ENCODE peak calls at places on chromosomes 12 and 14, in five cellular contexts. G, Z, Y, D and Q are unnamed samples. For H3K27me3, the result is how much of the 10 kb centered on the place peaks cover.

GRCh38 chr12:29739279-29739991 is 44.3 kb downstream of the TMTC1 start:
- DNase-seq in G (no peak), Z (no peak), Y (peak), D (no peak), Q (peak)

GRCh38 chr14:63908667-63909264 is 56.0 kb downstream of the SYNE2 start:
- DNase-seq in G (no peak), Z (no peak), Y (no peak), D (no peak), Q (no peak)

GRCh38 chr14:95359974-95360826 is 40.5 kb upstream of the CLMN start:
- DNase-seq in G (no peak), Z (peak), Y (no peak), D (no peak), Q (no peak)

GRCh38 chr12:11719678-11720099 is 70.2 kb downstream of the ETV6 start:
- DNase-seq in G (peak), Z (peak), Y (peak), D (peak), Q (peak)

GRCh38 chr14:78959674-78960264 is 789.6 kb downstream of the NRXN3 start:
- DNase-seq in G (peak), Z (peak), Y (peak), D (peak), Q (peak)

GRCh38 chr12:85466906-85467305 is 186.9 kb downstream of the ALX1 start:
- DNase-seq in G (no peak), Z (no peak), Y (peak), D (peak), Q (peak)

GRCh38 chr12:27967551-27968054 is 4.9 kb downstream of the PTHLH start:
- DNase-seq in G (no peak), Z (no peak), Y (no peak), D (peak), Q (no peak)

GRCh38 chr14:30875788-30876053 is 1.4 kb downstream of the COCH start:
- DNase-seq in G (no peak), Z (no peak), Y (no peak), D (no peak), Q (no peak)

GRCh38 chr12:69527506-69528272 is 57.5 kb downstream of the FRS2 start:
- DNase-seq in G (no peak), Z (no peak), Y (peak), D (peak), Q (peak)

GRCh38 chr14:90319634-90320541 is 11.9 kb downstream of the NRDE2 start:
- DNase-seq in G (no peak), Z (no peak), Y (no peak), D (no peak), Q (no peak)

GRCh38 chr14:69990319-69990718 is 111.1 kb downstream of the SMOC1 start:
- DNase-seq in G (no peak), Z (no peak), Y (no peak), D (no peak), Q (no peak)

GRCh38 chr14:35403085-35403396 is 1.5 kb downstream of the NFKBIA start:
- DNase-seq in G (no peak), Z (peak), Y (no peak), D (peak), Q (no peak)

GRCh38 chr12:76946451-76946850 is 67.6 kb upstream of the CSRP2 start:
- DNase-seq in G (no peak), Z (no peak), Y (no peak), D (no peak), Q (no peak)

GRCh38 chr12:104742551-104742961 is 215.5 kb downstream of the SLC41A2 start:
- DNase-seq in G (no peak), Z (no peak), Y (no peak), D (no peak), Q (no peak)

GRCh38 chr12:48980389-48980952 is 2.3 kb downstream of the WNT1 start:
- DNase-seq in G (peak), Z (peak), Y (no peak), D (peak), Q (no peak)

GRCh38 chr12:10634427-10634826 is 21.0 kb upstream of the MAGOHB start:
- DNase-seq in G (no peak), Z (no peak), Y (peak), D (peak), Q (peak)

GRCh38 chr14:21194597-21194996 is 38.7 kb upstream of the OR5AU1 start:
- DNase-seq in G (no peak), Z (no peak), Y (no peak), D (no peak), Q (no peak)

GRCh38 chr12:3920378-3921141 is 47.4 kb upstream of the PARP11 start:
- DNase-seq in G (no peak), Z (no peak), Y (no peak), D (no peak), Q (no peak)

GRCh38 chr14:55382483-55382882 is 29.1 kb downstream of the ATG14 start:
- DNase-seq in G (no peak), Z (no peak), Y (no peak), D (no peak), Q (no peak)

GRCh38 chr12:19528750-19529149 is 89.5 kb downstream of the AEBP2 start:
- DNase-seq in G (no peak), Z (no peak), Y (no peak), D (no peak), Q (no peak)

GRCh38 chr14:53951661-53952265 is 4.9 kb downstream of the BMP4 start:
- DNase-seq in G (no peak), Z (peak), Y (peak), D (peak), Q (peak)

GRCh38 chr12:102551186-102551585 is 70.8 kb upstream of the IGF1 start:
- DNase-seq in G (no peak), Z (no peak), Y (no peak), D (no peak), Q (no peak)

GRCh38 chr12:45660330-45660729 is 69.2 kb upstream of the ARID2 start:
- DNase-seq in G (no peak), Z (no peak), Y (peak), D (peak), Q (no peak)

GRCh38 chr14:36941783-36942521 is 230.5 kb downstream of the SLC25A21 start:
- DNase-seq in G (peak), Z (peak), Y (peak), D (peak), Q (peak)

GRCh38 chr14:69260979-69261605 is 1.1 kb downstream of the GALNT16 start:
- DNase-seq in G (peak), Z (peak), Y (no peak), D (peak), Q (peak)

GRCh38 chr14:71539660-71540285 is 392.5 kb upstream of the RGS6 start:
- DNase-seq in G (peak), Z (no peak), Y (no peak), D (no peak), Q (peak)

GRCh38 chr12:126797525-126797924 is 1469.4 kb upstream of the TMEM132C start:
- DNase-seq in G (no peak), Z (peak), Y (no peak), D (no peak), Q (no peak)

GRCh38 chr12:131773582-131774221 is 54.5 kb upstream of the MMP17 start:
- DNase-seq in G (no peak), Z (peak), Y (no peak), D (no peak), Q (no peak)

DNA sequence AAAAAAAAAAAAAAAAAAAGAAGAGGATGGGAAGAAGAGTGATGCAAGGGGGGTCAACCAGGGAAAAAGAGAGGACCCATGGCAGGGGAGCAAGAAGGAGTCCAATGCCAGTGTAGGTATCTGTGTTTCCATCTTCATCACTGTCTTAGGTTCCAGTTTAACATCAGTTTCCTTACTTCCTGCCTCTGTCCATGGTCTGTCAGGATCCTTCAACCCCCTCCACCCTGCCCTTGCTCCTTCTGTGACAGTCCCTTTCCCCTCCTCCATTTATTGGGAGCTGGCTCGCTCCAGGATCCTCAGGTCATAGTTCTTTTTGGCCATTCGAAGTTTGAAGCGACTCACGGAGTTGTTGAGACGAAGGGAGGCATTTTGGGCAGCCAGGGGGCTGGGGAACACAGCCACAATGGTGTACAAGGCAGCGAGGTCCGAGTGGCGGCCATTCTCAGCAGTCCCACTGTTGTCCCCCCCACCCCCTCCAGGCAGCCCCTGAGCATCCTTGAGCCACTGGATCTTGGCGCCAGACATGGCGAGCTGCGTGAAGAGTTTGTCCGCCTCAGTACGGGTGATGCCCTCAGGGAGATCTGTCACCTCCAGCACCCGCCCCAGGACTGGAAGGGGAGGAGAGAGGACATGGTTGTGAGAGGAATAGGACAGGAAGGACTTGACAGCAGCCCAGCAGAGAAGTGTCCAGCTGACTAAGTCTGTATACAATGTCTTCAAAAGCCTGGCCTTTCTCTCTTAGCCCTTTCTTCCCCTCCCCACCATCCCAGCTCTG is 3.7 kb upstream of the STAC3 start:
- DNase-seq in G (no peak), Z (no peak), Y (no peak), D (no peak), Q (no peak)
- H3K9ac ChIP-seq in G (no peak), Z (no peak), Y (no peak), D (no peak), Q (no peak)

DNA sequence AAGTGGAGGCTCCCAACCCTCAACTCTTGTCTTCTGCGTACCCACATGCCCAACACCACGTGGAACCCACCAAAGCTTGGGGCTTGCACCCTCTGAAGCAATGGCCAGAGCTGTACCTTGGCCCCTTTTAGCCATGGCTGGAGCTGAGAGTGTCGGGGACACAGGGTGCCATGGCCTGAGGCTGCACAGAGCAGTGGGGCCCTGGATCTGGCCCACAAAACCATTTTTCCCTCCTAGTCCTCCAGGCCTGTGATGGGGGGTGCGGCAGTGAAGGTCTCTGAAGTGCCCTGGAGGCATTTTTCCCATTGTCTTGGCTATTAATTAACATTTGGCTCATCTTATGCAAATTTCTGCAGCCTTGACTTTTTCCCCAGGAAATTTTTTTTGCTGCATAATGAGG is 18.8 kb upstream of the ASPG start:
- DNase-seq in G (no peak), Z (no peak), Y (no peak), D (no peak), Q (no peak)
- H3K27me3 ChIP-seq in G (under half), Z (under half), Y (under half), D (under half), Q (under half)

GRCh38 chr14:23548351-23549318 is 2.9 kb downstream of the ZFHX2 start:
- DNase-seq in G (no peak), Z (peak), Y (no peak), D (no peak), Q (no peak)

GRCh38 chr14:23551266-23552028 is at the start of gene ZFHX2:
- DNase-seq in G (peak), Z (peak), Y (peak), D (peak), Q (peak)

GRCh38 chr14:23547924-23548323 is 3.6 kb downstream of the ZFHX2 start:
- DNase-seq in G (no peak), Z (no peak), Y (no peak), D (no peak), Q (no peak)

GRCh38 chr14:23550827-23551265 is 719 bp downstream of the ZFHX2 start:
- DNase-seq in G (peak), Z (no peak), Y (no peak), D (no peak), Q (peak)

GRCh38 chr14:23550131-23550826 is 1.3 kb downstream of the ZFHX2 start:
- DNase-seq in G (peak), Z (peak), Y (no peak), D (no peak), Q (no peak)
- H3K9ac ChIP-seq in G (peak), Z (peak), Y (peak), D (peak), Q (peak)

GRCh38 chr14:106200539-106201310 is 674.3 kb downstream of the TMEM121 start:
- DNase-seq in G (no peak), Z (no peak), Y (no peak), D (no peak), Q (no peak)
- H3K27me3 ChIP-seq in G (half or more), Z (under half), Y (under half), D (under half), Q (under half)

GRCh38 chr12:94126067-94126466 is 22.3 kb upstream of the PLXNC1 start:
- DNase-seq in G (no peak), Z (peak), Y (no peak), D (no peak), Q (no peak)

GRCh38 chr12:94123127-94123526 is 25.2 kb upstream of the PLXNC1 start:
- DNase-seq in G (no peak), Z (peak), Y (no peak), D (no peak), Q (no peak)

GRCh38 chr12:94127239-94128131 is 20.9 kb upstream of the PLXNC1 start:
- DNase-seq in G (no peak), Z (peak), Y (no peak), D (no peak), Q (no peak)
- H3K9ac ChIP-seq in G (no peak), Z (no peak), Y (no peak), D (no peak), Q (no peak)

GRCh38 chr12:107843351-107844311 is 69.1 kb downstream of the ASCL4 start:
- DNase-seq in G (peak), Z (peak), Y (no peak), D (no peak), Q (peak)

GRCh38 chr12:107844312-107844921 is 69.9 kb downstream of the ASCL4 start:
- DNase-seq in G (peak), Z (peak), Y (no peak), D (no peak), Q (no peak)

GRCh38 chr12:107845226-107845979 is 70.9 kb downstream of the ASCL4 start:
- DNase-seq in G (peak), Z (peak), Y (no peak), D (no peak), Q (no peak)

GRCh38 chr12:107845980-107846659 is 71.6 kb downstream of the ASCL4 start:
- DNase-seq in G (no peak), Z (peak), Y (no peak), D (no peak), Q (no peak)

GRCh38 chr12:107840186-107840585 is 65.7 kb downstream of the ASCL4 start:
- DNase-seq in G (no peak), Z (no peak), Y (no peak), D (no peak), Q (no peak)
- H3K27me3 ChIP-seq in G (under half), Z (half or more), Y (under half), D (half or more), Q (under half)

GRCh38 chr14:96851694-96852381 is 54.7 kb downstream of the VRK1 start:
- DNase-seq in G (no peak), Z (no peak), Y (no peak), D (peak), Q (no peak)

GRCh38 chr14:96847451-96847850 is 50.3 kb downstream of the VRK1 start:
- DNase-seq in G (no peak), Z (no peak), Y (no peak), D (no peak), Q (no peak)

GRCh38 chr14:96858643-96859042 is 61.5 kb downstream of the VRK1 start:
- DNase-seq in G (no peak), Z (no peak), Y (no peak), D (no peak), Q (no peak)

DNA sequence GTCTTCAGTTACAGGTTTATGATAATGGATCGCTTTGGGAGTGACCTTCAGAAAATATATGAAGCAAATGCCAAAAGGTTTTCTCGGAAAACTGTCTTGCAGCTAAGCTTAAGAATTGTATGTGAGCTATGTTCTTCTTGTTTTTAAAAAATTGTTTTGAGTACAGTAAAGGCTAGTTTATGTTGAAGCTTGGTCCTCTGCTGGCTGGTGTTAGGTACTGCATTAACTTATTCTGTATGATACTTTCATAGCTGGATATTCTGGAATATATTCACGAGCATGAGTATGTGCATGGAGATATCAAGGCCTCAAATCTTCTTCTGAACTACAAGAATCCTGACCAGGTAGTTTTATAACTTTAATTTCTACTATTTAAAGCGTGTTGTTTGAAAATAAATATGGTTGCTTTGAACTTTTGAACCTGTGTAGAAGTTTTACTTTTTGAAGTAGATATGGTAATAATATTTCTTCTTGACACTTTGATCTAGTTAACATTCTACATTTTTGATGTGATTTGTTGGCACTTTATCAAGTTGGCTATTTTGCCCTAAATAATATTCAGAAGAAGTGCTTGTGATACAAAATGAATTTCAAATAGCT is 55.7 kb downstream of the VRK1 start:
- DNase-seq in G (peak), Z (no peak), Y (peak), D (peak), Q (peak)
- H3K9ac ChIP-seq in G (no peak), Z (no peak), Y (no peak), D (no peak), Q (peak)